ENCODE peak calls at places on chromosomes 3 and 15, in eight cellular contexts. V is stimulated activated CD4-positive, alpha-beta T cell treated with anti-CD3 and anti-CD28 coated beads, Interleukin-4, amount 100 ng/mL, for 48 hours; S is WTC11; A is choroid plexus epithelial cell; T is activated B cell treated with CpG ODN at 0.5 μM for 24 hours; P is T-cell; R is LHCN-M2; G is IMR-90. X is an unnamed sample.

GRCh38 chr15:89628791-89629715 is 26.2 kb downstream of the KIF7 start:
- DNase-seq in G (no peak), V (no peak), S (no peak), T (no peak), A (no peak), R (no peak), P (no peak), X (no peak)

GRCh38 chr3:138213373-138214085 is 26.4 kb downstream of the ARMC8 start:
- DNase-seq in R (no peak), P (no peak), V (no peak), G (peak), A (no peak), S (no peak), T (no peak), X (no peak)

GRCh38 chr3:66483006-66483928 is 17.6 kb downstream of the LRIG1 start:
- DNase-seq in A (no peak), S (peak), V (no peak), P (no peak), T (no peak), R (no peak), G (peak), X (no peak)

GRCh38 chr15:84826369-84826823 is 9.2 kb downstream of the ALPK3 start:
- DNase-seq in S (peak), G (no peak), T (no peak), P (no peak), A (peak), R (peak), V (no peak), X (no peak)

GRCh38 chr15:70618929-70619328 is 144.4 kb downstream of the UACA start:
- DNase-seq in P (no peak), R (no peak), A (no peak), G (peak), T (no peak), S (no peak), V (no peak), X (no peak)

GRCh38 chr15:45522179-45522930 is at the start of gene SLC30A4:
- DNase-seq in R (peak), A (peak), V (peak), G (peak), P (peak), T (peak), S (peak), X (peak)

GRCh38 chr3:10470666-10471336 is 34.6 kb downstream of the ATP2B2 start:
- DNase-seq in V (no peak), A (peak), T (no peak), S (peak), R (no peak), P (no peak), G (no peak), X (no peak)

GRCh38 chr15:70241031-70241430 is 143.3 kb upstream of the TLE3 start:
- DNase-seq in V (no peak), R (no peak), P (peak), T (no peak), A (no peak), G (no peak), S (no peak), X (no peak)

GRCh38 chr3:157529085-157529484 is 25.9 kb upstream of the VEPH1 start:
- DNase-seq in R (no peak), G (no peak), S (no peak), A (no peak), V (no peak), P (no peak), T (no peak), X (no peak)

GRCh38 chr3:124770341-124771082 is 40.3 kb downstream of the UMPS start:
- DNase-seq in V (no peak), T (no peak), P (no peak), G (no peak), S (no peak), A (no peak), R (peak), X (no peak)

GRCh38 chr15:27235689-27236088 is 264.7 kb downstream of the GABRG3 start:
- DNase-seq in P (no peak), G (no peak), S (no peak), R (no peak), V (no peak), T (no peak), A (no peak), X (no peak)

X was measured in CD4-positive, CD25-positive, alpha-beta regulatory T cell.